ENCODE peak calls at places on chromosomes 2 and 18, in four cellular contexts. T is mesenteric fat pad; N is activated CD4-positive, CD25-positive, alpha-beta regulatory T cell; G is endothelial cell. I is an unnamed sample.

GRCh38 chr2:95380731-95381130 is 21.8 kb upstream of the FAHD2A start:
- DNase-seq in T (peak; percentile 57), N (no peak), G (no peak), I (no peak)

GRCh38 chr2:240946654-240947053 is 40.5 kb downstream of the CROCC2 start:
- DNase-seq in T (peak; percentile 82), N (no peak), G (no peak), I (no peak)

GRCh38 chr2:132588576-132588975 is 81.4 kb downstream of the LYPD1 start:
- DNase-seq in T (no peak), N (no peak), G (no peak), I (no peak)

GRCh38 chr2:238169021-238169707 is 10.4 kb downstream of the ERFE start:
- DNase-seq in T (peak; percentile 67), N (no peak), G (no peak), I (no peak)

GRCh38 chr2:102301867-102302362 is 9.4 kb upstream of the IL1RL1 start:
- DNase-seq in T (no peak), N (peak; percentile 10), G (peak; percentile 50), I (no peak)

GRCh38 chr2:65177754-65178442 is 48.0 kb upstream of the RAB1A start:
- DNase-seq in T (no peak), N (no peak), G (no peak), I (no peak)

GRCh38 chr2:221399183-221399582 is 172.9 kb downstream of the EPHA4 start:
- DNase-seq in T (no peak), N (no peak), G (no peak), I (no peak)

GRCh38 chr18:24138281-24138883 is 480 bp upstream of the CABYR start:
- DNase-seq in T (no peak), N (no peak), G (no peak), I (no peak)

GRCh38 chr18:61554117-61554776 is 221.0 kb downstream of the CDH20 start:
- DNase-seq in T (no peak), N (no peak), G (no peak), I (no peak)

I was measured in D341Med.